ENCODE peak calls at places on chromosomes 6 and 20, in seven cellular contexts. One of them, this sample, is unnamed.

GRCh38 chr6:166541876-166542579 is 44.5 kb downstream of the RAMACL start:
- DNase-seq in Caco-2: no peak
- DNase-seq in heart right ventricle: no peak
- DNase-seq in BE2C: no peak
- DNase-seq in lower leg skin: peak
- DNase-seq in foreskin fibroblast: no peak
- DNase-seq in body of pancreas: no peak
- DNase-seq in this sample: no peak

GRCh38 chr20:25275813-25276532 is 28.1 kb downstream of the PYGB start:
- DNase-seq in BE2C: peak
- DNase-seq in heart right ventricle: no peak
- DNase-seq in Caco-2: peak
- DNase-seq in lower leg skin: peak
- DNase-seq in foreskin fibroblast: no peak
- DNase-seq in body of pancreas: peak
- DNase-seq in this sample: no peak

GRCh38 chr6:13101985-13102384 is 226.4 kb downstream of the TBC1D7 start:
- DNase-seq in lower leg skin: no peak
- DNase-seq in BE2C: no peak
- DNase-seq in body of pancreas: no peak
- DNase-seq in foreskin fibroblast: no peak
- DNase-seq in Caco-2: no peak
- DNase-seq in heart right ventricle: no peak
- DNase-seq in this sample: no peak

GRCh38 chr20:20338133-20338730 is 29.7 kb upstream of the INSM1 start:
- DNase-seq in BE2C: no peak
- DNase-seq in heart right ventricle: no peak
- DNase-seq in lower leg skin: no peak
- DNase-seq in body of pancreas: no peak
- DNase-seq in foreskin fibroblast: no peak
- DNase-seq in Caco-2: no peak
- DNase-seq in this sample: no peak

GRCh38 chr6:151108548-151108947 is 131.2 kb upstream of the AKAP12 start:
- DNase-seq in BE2C: no peak
- DNase-seq in Caco-2: no peak
- DNase-seq in body of pancreas: no peak
- DNase-seq in heart right ventricle: no peak
- DNase-seq in foreskin fibroblast: no peak
- DNase-seq in lower leg skin: no peak
- DNase-seq in this sample: no peak

GRCh38 chr20:12068146-12068545 is 150.5 kb downstream of the BTBD3 start:
- DNase-seq in body of pancreas: no peak
- DNase-seq in lower leg skin: no peak
- DNase-seq in foreskin fibroblast: no peak
- DNase-seq in heart right ventricle: no peak
- DNase-seq in BE2C: no peak
- DNase-seq in Caco-2: no peak
- DNase-seq in this sample: peak

GRCh38 chr6:142671791-142672190 is 273.2 kb downstream of the HIVEP2 start:
- DNase-seq in lower leg skin: no peak
- DNase-seq in Caco-2: no peak
- DNase-seq in body of pancreas: no peak
- DNase-seq in heart right ventricle: no peak
- DNase-seq in foreskin fibroblast: no peak
- DNase-seq in BE2C: no peak
- DNase-seq in this sample: no peak

GRCh38 chr6:129498556-129498940 is 211.4 kb downstream of the ARHGAP18 start:
- DNase-seq in body of pancreas: no peak
- DNase-seq in lower leg skin: no peak
- DNase-seq in BE2C: no peak
- DNase-seq in heart right ventricle: no peak
- DNase-seq in Caco-2: no peak
- DNase-seq in foreskin fibroblast: no peak
- DNase-seq in this sample: peak

GRCh38 chr6:21791066-21791465 is 197.5 kb downstream of the SOX4 start:
- DNase-seq in BE2C: no peak
- DNase-seq in Caco-2: no peak
- DNase-seq in lower leg skin: no peak
- DNase-seq in body of pancreas: no peak
- DNase-seq in foreskin fibroblast: no peak
- DNase-seq in heart right ventricle: no peak
- DNase-seq in this sample: no peak

GRCh38 chr6:152087096-152087495 is 279.6 kb downstream of the ESR1 start:
- DNase-seq in body of pancreas: no peak
- DNase-seq in BE2C: no peak
- DNase-seq in foreskin fibroblast: no peak
- DNase-seq in heart right ventricle: no peak
- DNase-seq in Caco-2: no peak
- DNase-seq in lower leg skin: no peak
- DNase-seq in this sample: no peak

GRCh38 chr6:167746377-167747151 is 80.1 kb upstream of the AFDN start:
- DNase-seq in Caco-2: no peak
- DNase-seq in lower leg skin: no peak
- DNase-seq in heart right ventricle: no peak
- DNase-seq in body of pancreas: peak
- DNase-seq in BE2C: no peak
- DNase-seq in foreskin fibroblast: no peak
- DNase-seq in this sample: no peak

GRCh38 chr20:44642203-44643153 is 9.0 kb downstream of the ADA start:
- DNase-seq in foreskin fibroblast: peak
- DNase-seq in Caco-2: peak
- DNase-seq in BE2C: peak
- DNase-seq in lower leg skin: peak
- DNase-seq in body of pancreas: peak
- DNase-seq in heart right ventricle: peak
- DNase-seq in this sample: peak

GRCh38 chr6:9401936-9402335 is 966.6 kb upstream of the SLC35B3 start:
- DNase-seq in heart right ventricle: no peak
- DNase-seq in Caco-2: no peak
- DNase-seq in body of pancreas: no peak
- DNase-seq in lower leg skin: no peak
- DNase-seq in BE2C: no peak
- DNase-seq in foreskin fibroblast: no peak
- DNase-seq in this sample: no peak

GRCh38 chr20:40564997-40565680 is 123.9 kb downstream of the MAFB start:
- DNase-seq in heart right ventricle: no peak
- DNase-seq in body of pancreas: no peak
- DNase-seq in foreskin fibroblast: peak
- DNase-seq in lower leg skin: no peak
- DNase-seq in BE2C: no peak
- DNase-seq in Caco-2: no peak
- DNase-seq in this sample: peak

GRCh38 chr6:151917531-151918329 is 110.2 kb downstream of the ESR1 start:
- DNase-seq in foreskin fibroblast: no peak
- DNase-seq in lower leg skin: no peak
- DNase-seq in Caco-2: no peak
- DNase-seq in heart right ventricle: no peak
- DNase-seq in body of pancreas: no peak
- DNase-seq in BE2C: no peak
- DNase-seq in this sample: no peak

GRCh38 chr6:5681480-5681879 is 325.2 kb downstream of the NRN1 start:
- DNase-seq in Caco-2: no peak
- DNase-seq in BE2C: no peak
- DNase-seq in lower leg skin: no peak
- DNase-seq in heart right ventricle: no peak
- DNase-seq in foreskin fibroblast: no peak
- DNase-seq in body of pancreas: no peak
- DNase-seq in this sample: no peak

GRCh38 chr6:40482532-40482931 is 104.6 kb downstream of the LRFN2 start:
- DNase-seq in lower leg skin: no peak
- DNase-seq in heart right ventricle: no peak
- DNase-seq in Caco-2: no peak
- DNase-seq in body of pancreas: no peak
- DNase-seq in BE2C: no peak
- DNase-seq in foreskin fibroblast: no peak
- DNase-seq in this sample: no peak

GRCh38 chr6:69758214-69758613 is 38.6 kb downstream of the LMBRD1 start:
- DNase-seq in heart right ventricle: no peak
- DNase-seq in lower leg skin: no peak
- DNase-seq in BE2C: no peak
- DNase-seq in foreskin fibroblast: no peak
- DNase-seq in Caco-2: no peak
- DNase-seq in body of pancreas: no peak
- DNase-seq in this sample: no peak

GRCh38 chr6:116145786-116146675 is 20.1 kb upstream of the COL10A1 start:
- DNase-seq in foreskin fibroblast: no peak
- DNase-seq in BE2C: no peak
- DNase-seq in body of pancreas: no peak
- DNase-seq in heart right ventricle: no peak
- DNase-seq in lower leg skin: no peak
- DNase-seq in Caco-2: no peak
- DNase-seq in this sample: no peak

GRCh38 chr20:43799741-43800140 is 72.9 kb upstream of the GTSF1L start:
- DNase-seq in Caco-2: no peak
- DNase-seq in foreskin fibroblast: no peak
- DNase-seq in body of pancreas: no peak
- DNase-seq in lower leg skin: no peak
- DNase-seq in heart right ventricle: no peak
- DNase-seq in BE2C: no peak
- DNase-seq in this sample: no peak

GRCh38 chr6:44002591-44003344 is 124.5 kb downstream of the MRPL14 start:
- DNase-seq in Caco-2: peak
- DNase-seq in lower leg skin: no peak
- DNase-seq in heart right ventricle: peak
- DNase-seq in body of pancreas: peak
- DNase-seq in foreskin fibroblast: no peak
- DNase-seq in BE2C: peak
- DNase-seq in this sample: peak

GRCh38 chr6:28525496-28526039 is at the start of gene GPX5:
- DNase-seq in heart right ventricle: no peak
- DNase-seq in foreskin fibroblast: no peak
- DNase-seq in Caco-2: no peak
- DNase-seq in lower leg skin: no peak
- DNase-seq in body of pancreas: no peak
- DNase-seq in BE2C: no peak
- DNase-seq in this sample: no peak

GRCh38 chr6:154593122-154593521 is 82.6 kb upstream of the CNKSR3 start:
- DNase-seq in body of pancreas: peak
- DNase-seq in BE2C: peak
- DNase-seq in Caco-2: no peak
- DNase-seq in foreskin fibroblast: no peak
- DNase-seq in lower leg skin: no peak
- DNase-seq in heart right ventricle: no peak
- DNase-seq in this sample: no peak

GRCh38 chr6:151109361-151109760 is 130.4 kb upstream of the AKAP12 start:
- DNase-seq in body of pancreas: no peak
- DNase-seq in lower leg skin: no peak
- DNase-seq in Caco-2: no peak
- DNase-seq in BE2C: no peak
- DNase-seq in foreskin fibroblast: no peak
- DNase-seq in heart right ventricle: no peak
- DNase-seq in this sample: no peak

GRCh38 chr6:109252261-109253041 is 129.8 kb downstream of the CD164 start:
- DNase-seq in body of pancreas: no peak
- DNase-seq in BE2C: no peak
- DNase-seq in foreskin fibroblast: no peak
- DNase-seq in Caco-2: no peak
- DNase-seq in lower leg skin: no peak
- DNase-seq in heart right ventricle: no peak
- DNase-seq in this sample: no peak

GRCh38 chr6:151447237-151447636 is 4.7 kb downstream of the RMND1 start:
- DNase-seq in foreskin fibroblast: no peak
- DNase-seq in BE2C: no peak
- DNase-seq in heart right ventricle: no peak
- DNase-seq in lower leg skin: no peak
- DNase-seq in Caco-2: no peak
- DNase-seq in body of pancreas: no peak
- DNase-seq in this sample: no peak

GRCh38 chr6:25041676-25042598 is 106.2 kb upstream of the RIPOR2 start:
- DNase-seq in body of pancreas: no peak
- DNase-seq in foreskin fibroblast: no peak
- DNase-seq in BE2C: no peak
- DNase-seq in heart right ventricle: no peak
- DNase-seq in Caco-2: no peak
- DNase-seq in lower leg skin: no peak
- DNase-seq in this sample: no peak

GRCh38 chr6:103191391-103192093 is 1668.2 kb downstream of the HACE1 start:
- DNase-seq in heart right ventricle: no peak
- DNase-seq in Caco-2: no peak
- DNase-seq in lower leg skin: no peak
- DNase-seq in BE2C: no peak
- DNase-seq in foreskin fibroblast: no peak
- DNase-seq in body of pancreas: no peak
- DNase-seq in this sample: no peak
- TF ChIP-seq CTCF in heart right ventricle: no peak
- TF ChIP-seq CTCF in Caco-2: no peak
- TF ChIP-seq CTCF in lower leg skin: no peak
- TF ChIP-seq CTCF in BE2C: no peak
- TF ChIP-seq CTCF in foreskin fibroblast: no peak
- TF ChIP-seq CTCF in body of pancreas: no peak
- TF ChIP-seq CTCF in this sample: no peak

GRCh38 chr20:62161347-62161746 is 17.8 kb downstream of the SS18L1 start:
- DNase-seq in Caco-2: no peak
- DNase-seq in lower leg skin: no peak
- DNase-seq in foreskin fibroblast: no peak
- DNase-seq in body of pancreas: no peak
- DNase-seq in heart right ventricle: no peak
- DNase-seq in BE2C: peak
- DNase-seq in this sample: no peak
- H3K4me3 ChIP-seq in Caco-2: no peak
- H3K4me3 ChIP-seq in lower leg skin: no peak
- H3K4me3 ChIP-seq in foreskin fibroblast: no peak
- H3K4me3 ChIP-seq in body of pancreas: no peak
- H3K4me3 ChIP-seq in heart right ventricle: no peak
- H3K4me3 ChIP-seq in BE2C: no peak
- H3K4me3 ChIP-seq in this sample: no peak

DNA sequence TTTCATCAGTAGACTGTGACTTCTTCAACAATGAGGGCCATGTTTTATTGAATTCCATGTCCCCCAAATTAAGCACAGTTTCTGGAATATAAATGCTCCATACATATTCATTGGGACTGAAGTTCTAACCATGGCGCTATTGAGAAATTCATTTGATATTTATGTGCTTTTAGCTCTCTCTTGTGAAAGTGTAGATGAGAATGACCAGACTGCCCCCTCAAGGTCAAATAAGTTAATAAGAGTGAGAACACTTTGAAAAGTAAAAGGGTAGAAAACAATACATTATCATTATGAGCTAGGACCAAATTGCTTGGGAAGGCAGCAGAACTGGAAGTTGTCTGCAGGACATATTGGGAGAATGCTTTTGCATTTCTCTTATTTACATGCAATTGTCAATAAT is 597.9 kb downstream of the EPM2A start:
- DNase-seq in foreskin fibroblast: no peak
- DNase-seq in body of pancreas: no peak
- DNase-seq in BE2C: no peak
- DNase-seq in lower leg skin: no peak
- DNase-seq in heart right ventricle: no peak
- DNase-seq in Caco-2: no peak
- DNase-seq in this sample: no peak
- TF ChIP-seq CTCF in foreskin fibroblast: peak
- TF ChIP-seq CTCF in body of pancreas: no peak
- TF ChIP-seq CTCF in BE2C: peak
- TF ChIP-seq CTCF in lower leg skin: no peak
- TF ChIP-seq CTCF in heart right ventricle: no peak
- TF ChIP-seq CTCF in Caco-2: no peak
- TF ChIP-seq CTCF in this sample: peak

DNA sequence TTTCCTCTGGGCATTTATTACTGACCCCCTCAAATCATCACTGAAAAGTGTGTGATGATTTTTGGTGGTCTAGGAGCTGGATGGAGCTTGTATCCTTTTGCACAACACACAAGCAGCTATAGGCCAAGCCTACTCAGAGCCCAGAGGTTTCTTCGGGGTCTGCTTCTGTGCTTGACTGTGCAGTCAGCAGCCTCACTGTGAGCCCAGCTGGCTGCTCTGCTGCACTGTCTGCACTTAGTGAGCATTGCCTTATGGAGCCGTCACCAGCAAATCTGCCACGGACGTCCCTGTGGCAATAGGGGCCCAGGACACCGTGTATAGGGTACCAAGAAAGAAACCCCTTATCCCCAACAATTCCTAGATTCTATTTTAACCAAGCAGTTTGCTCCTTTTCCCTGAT is 38.6 kb upstream of the GMPR start:
- DNase-seq in Caco-2: no peak
- DNase-seq in foreskin fibroblast: no peak
- DNase-seq in BE2C: no peak
- DNase-seq in heart right ventricle: no peak
- DNase-seq in lower leg skin: no peak
- DNase-seq in body of pancreas: no peak
- DNase-seq in this sample: no peak
- H3K4me3 ChIP-seq in Caco-2: no peak
- H3K4me3 ChIP-seq in foreskin fibroblast: peak
- H3K4me3 ChIP-seq in BE2C: no peak
- H3K4me3 ChIP-seq in heart right ventricle: no peak
- H3K4me3 ChIP-seq in lower leg skin: no peak
- H3K4me3 ChIP-seq in body of pancreas: no peak
- H3K4me3 ChIP-seq in this sample: peak